ENCODE peak calls at places on chromosomes 16 and 17, in six cellular contexts. H is CD4-positive, alpha-beta T cell; P is GM23338; R is AG08395; B is mucosa of gallbladder; V is amniotic epithelial cell. N is an unnamed sample.

GRCh38 chr16:17565605-17566004 is 94.8 kb upstream of the XYLT1 start:
- DNase-seq in H (no peak), R (no peak), P (no peak), B (no peak), V (no peak), N (no peak)

GRCh38 chr17:28745052-28745776 is 1.4 kb downstream of the TRAF4 start:
- DNase-seq in V (peak; percentile 55), H (no peak), B (no peak), P (peak; percentile 75), R (peak; percentile 17), N (peak; percentile 25)

GRCh38 chr17:39462644-39463375 is 1.5 kb downstream of the CDK12 start:
- DNase-seq in B (no peak), R (peak; percentile 11), P (peak; percentile 19), H (no peak), V (no peak), N (no peak)

GRCh38 chr17:7011942-7012254 is 526 bp upstream of the RNASEK start:
- DNase-seq in B (no peak), P (no peak), V (no peak), R (no peak), H (no peak), N (no peak)

GRCh38 chr17:40129498-40129897 is 7.7 kb downstream of the MSL1 start:
- DNase-seq in H (no peak), B (no peak), R (no peak), P (peak; percentile 17), V (peak; percentile 62), N (no peak)

GRCh38 chr17:47862621-47863440 is 11.9 kb upstream of the SP6 start:
- DNase-seq in B (no peak), V (peak; percentile 85), R (peak; percentile 91), H (no peak), P (no peak), N (no peak)

GRCh38 chr16:12544477-12545291 is 259.0 kb downstream of the CPPED1 start:
- DNase-seq in P (no peak), B (no peak), R (no peak), H (no peak), V (no peak), N (no peak)

GRCh38 chr16:53753431-53753830 is 49.5 kb downstream of the FTO start:
- DNase-seq in P (no peak), V (no peak), H (no peak), B (no peak), R (no peak), N (no peak)

GRCh38 chr17:6488008-6488539 is 43.8 kb downstream of the PIMREG start:
- DNase-seq in H (no peak), P (no peak), B (no peak), V (no peak), R (no peak), N (no peak)

GRCh38 chr16:24993722-24994686 is 21.2 kb downstream of the ARHGAP17 start:
- DNase-seq in V (peak; percentile 92), H (no peak), B (no peak), P (no peak), R (peak; percentile 94), N (no peak)

GRCh38 chr17:1767358-1767757 is 5.5 kb downstream of the SERPINF1 start:
- DNase-seq in P (no peak), H (no peak), B (no peak), V (no peak), R (no peak), N (no peak)

GRCh38 chr17:75970011-75970523 is 8.9 kb downstream of the ACOX1 start:
- DNase-seq in H (no peak), P (no peak), R (peak; percentile 32), V (peak; percentile 19), B (no peak), N (no peak)

GRCh38 chr17:56819431-56820145 is 14.1 kb downstream of the C17orf67 start:
- DNase-seq in H (peak; percentile 66), B (peak; percentile 85), V (peak; percentile 62), P (peak; percentile 96), R (peak; percentile 83), N (peak; percentile 90)